ENCODE peak calls at places on chromosomes 6 and 20, in nine cellular contexts. One of them, this sample, is unnamed.

GRCh38 chr6:130602151-130602770 is 224.9 kb upstream of the SMLR1 start:
- DNase-seq in C1 segment of cervical spinal cord: no peak
- DNase-seq in right lobe of liver: no peak
- DNase-seq in mucosa of gallbladder: no peak
- DNase-seq in RWPE1: peak
- DNase-seq in WTC11: no peak
- DNase-seq in HT-29: peak
- DNase-seq in activated naive CD4-positive, alpha-beta T cell treated with anti-CD3 and anti-CD28 coated beads, Interleukin-2, amount 50 U/mL, for 72 hours: no peak
- DNase-seq in NCI-H2029: no peak
- DNase-seq in this sample: no peak

GRCh38 chr6:133312006-133312405 is 70.8 kb downstream of the EYA4 start:
- DNase-seq in WTC11: no peak
- DNase-seq in HT-29: no peak
- DNase-seq in NCI-H2029: no peak
- DNase-seq in mucosa of gallbladder: no peak
- DNase-seq in activated naive CD4-positive, alpha-beta T cell treated with anti-CD3 and anti-CD28 coated beads, Interleukin-2, amount 50 U/mL, for 72 hours: no peak
- DNase-seq in C1 segment of cervical spinal cord: no peak
- DNase-seq in RWPE1: no peak
- DNase-seq in right lobe of liver: no peak
- DNase-seq in this sample: no peak

GRCh38 chr6:15793288-15793687 is 130.5 kb upstream of the DTNBP1 start:
- DNase-seq in right lobe of liver: no peak
- DNase-seq in RWPE1: peak
- DNase-seq in NCI-H2029: no peak
- DNase-seq in C1 segment of cervical spinal cord: no peak
- DNase-seq in HT-29: no peak
- DNase-seq in activated naive CD4-positive, alpha-beta T cell treated with anti-CD3 and anti-CD28 coated beads, Interleukin-2, amount 50 U/mL, for 72 hours: no peak
- DNase-seq in WTC11: no peak
- DNase-seq in mucosa of gallbladder: peak
- DNase-seq in this sample: no peak

GRCh38 chr6:7727150-7727950 is 1.5 kb downstream of the BMP6 start:
- DNase-seq in mucosa of gallbladder: no peak
- DNase-seq in right lobe of liver: no peak
- DNase-seq in NCI-H2029: no peak
- DNase-seq in WTC11: peak
- DNase-seq in C1 segment of cervical spinal cord: no peak
- DNase-seq in HT-29: no peak
- DNase-seq in activated naive CD4-positive, alpha-beta T cell treated with anti-CD3 and anti-CD28 coated beads, Interleukin-2, amount 50 U/mL, for 72 hours: no peak
- DNase-seq in RWPE1: no peak
- DNase-seq in this sample: no peak

GRCh38 chr6:3540980-3541379 is 84.1 kb upstream of the SLC22A23 start:
- DNase-seq in right lobe of liver: no peak
- DNase-seq in NCI-H2029: peak
- DNase-seq in C1 segment of cervical spinal cord: no peak
- DNase-seq in RWPE1: no peak
- DNase-seq in HT-29: no peak
- DNase-seq in mucosa of gallbladder: no peak
- DNase-seq in WTC11: no peak
- DNase-seq in activated naive CD4-positive, alpha-beta T cell treated with anti-CD3 and anti-CD28 coated beads, Interleukin-2, amount 50 U/mL, for 72 hours: no peak
- DNase-seq in this sample: no peak

GRCh38 chr6:42190784-42191183 is 4.0 kb downstream of the GUCA1B start:
- DNase-seq in activated naive CD4-positive, alpha-beta T cell treated with anti-CD3 and anti-CD28 coated beads, Interleukin-2, amount 50 U/mL, for 72 hours: no peak
- DNase-seq in C1 segment of cervical spinal cord: no peak
- DNase-seq in RWPE1: no peak
- DNase-seq in HT-29: no peak
- DNase-seq in mucosa of gallbladder: no peak
- DNase-seq in right lobe of liver: no peak
- DNase-seq in WTC11: no peak
- DNase-seq in NCI-H2029: no peak
- DNase-seq in this sample: no peak

GRCh38 chr20:49937023-49937929 is 1.1 kb downstream of the RNF114 start:
- DNase-seq in RWPE1: peak
- DNase-seq in WTC11: no peak
- DNase-seq in right lobe of liver: no peak
- DNase-seq in C1 segment of cervical spinal cord: no peak
- DNase-seq in mucosa of gallbladder: no peak
- DNase-seq in NCI-H2029: no peak
- DNase-seq in HT-29: peak
- DNase-seq in activated naive CD4-positive, alpha-beta T cell treated with anti-CD3 and anti-CD28 coated beads, Interleukin-2, amount 50 U/mL, for 72 hours: no peak
- DNase-seq in this sample: no peak

GRCh38 chr6:27650620-27651370 is 177.9 kb upstream of the ZNF184 start:
- DNase-seq in right lobe of liver: no peak
- DNase-seq in RWPE1: no peak
- DNase-seq in C1 segment of cervical spinal cord: no peak
- DNase-seq in HT-29: peak
- DNase-seq in WTC11: peak
- DNase-seq in mucosa of gallbladder: no peak
- DNase-seq in activated naive CD4-positive, alpha-beta T cell treated with anti-CD3 and anti-CD28 coated beads, Interleukin-2, amount 50 U/mL, for 72 hours: no peak
- DNase-seq in NCI-H2029: no peak
- DNase-seq in this sample: no peak

GRCh38 chr6:83514877-83515466 is 2.6 kb downstream of the PRSS35 start:
- DNase-seq in RWPE1: peak
- DNase-seq in mucosa of gallbladder: peak
- DNase-seq in right lobe of liver: no peak
- DNase-seq in HT-29: peak
- DNase-seq in WTC11: peak
- DNase-seq in activated naive CD4-positive, alpha-beta T cell treated with anti-CD3 and anti-CD28 coated beads, Interleukin-2, amount 50 U/mL, for 72 hours: no peak
- DNase-seq in NCI-H2029: peak
- DNase-seq in C1 segment of cervical spinal cord: no peak
- DNase-seq in this sample: no peak

GRCh38 chr20:6819599-6819998 is 52.1 kb downstream of the BMP2 start:
- DNase-seq in RWPE1: peak
- DNase-seq in NCI-H2029: no peak
- DNase-seq in HT-29: peak
- DNase-seq in C1 segment of cervical spinal cord: no peak
- DNase-seq in right lobe of liver: no peak
- DNase-seq in activated naive CD4-positive, alpha-beta T cell treated with anti-CD3 and anti-CD28 coated beads, Interleukin-2, amount 50 U/mL, for 72 hours: no peak
- DNase-seq in mucosa of gallbladder: peak
- DNase-seq in WTC11: no peak
- DNase-seq in this sample: no peak

GRCh38 chr6:35911871-35912653 is 8.8 kb downstream of the SRPK1 start:
- DNase-seq in C1 segment of cervical spinal cord: no peak
- DNase-seq in activated naive CD4-positive, alpha-beta T cell treated with anti-CD3 and anti-CD28 coated beads, Interleukin-2, amount 50 U/mL, for 72 hours: no peak
- DNase-seq in NCI-H2029: no peak
- DNase-seq in right lobe of liver: no peak
- DNase-seq in HT-29: no peak
- DNase-seq in RWPE1: no peak
- DNase-seq in mucosa of gallbladder: no peak
- DNase-seq in WTC11: no peak
- DNase-seq in this sample: no peak

GRCh38 chr20:5220334-5221077 is 93.7 kb downstream of the CDS2 start:
- DNase-seq in activated naive CD4-positive, alpha-beta T cell treated with anti-CD3 and anti-CD28 coated beads, Interleukin-2, amount 50 U/mL, for 72 hours: no peak
- DNase-seq in right lobe of liver: no peak
- DNase-seq in C1 segment of cervical spinal cord: no peak
- DNase-seq in HT-29: no peak
- DNase-seq in NCI-H2029: no peak
- DNase-seq in WTC11: no peak
- DNase-seq in mucosa of gallbladder: no peak
- DNase-seq in RWPE1: no peak
- DNase-seq in this sample: no peak

GRCh38 chr20:25259788-25260254 is 11.9 kb downstream of the PYGB start:
- DNase-seq in NCI-H2029: no peak
- DNase-seq in right lobe of liver: no peak
- DNase-seq in RWPE1: no peak
- DNase-seq in mucosa of gallbladder: no peak
- DNase-seq in C1 segment of cervical spinal cord: no peak
- DNase-seq in HT-29: no peak
- DNase-seq in activated naive CD4-positive, alpha-beta T cell treated with anti-CD3 and anti-CD28 coated beads, Interleukin-2, amount 50 U/mL, for 72 hours: peak
- DNase-seq in WTC11: no peak
- DNase-seq in this sample: no peak

GRCh38 chr6:103995571-103995970 is 864.1 kb downstream of the HACE1 start:
- DNase-seq in activated naive CD4-positive, alpha-beta T cell treated with anti-CD3 and anti-CD28 coated beads, Interleukin-2, amount 50 U/mL, for 72 hours: no peak
- DNase-seq in NCI-H2029: no peak
- DNase-seq in C1 segment of cervical spinal cord: no peak
- DNase-seq in HT-29: no peak
- DNase-seq in mucosa of gallbladder: no peak
- DNase-seq in WTC11: no peak
- DNase-seq in right lobe of liver: no peak
- DNase-seq in RWPE1: no peak
- DNase-seq in this sample: no peak

GRCh38 chr6:34241351-34242215 is 4.9 kb downstream of the HMGA1 start:
- DNase-seq in mucosa of gallbladder: no peak
- DNase-seq in right lobe of liver: peak
- DNase-seq in NCI-H2029: no peak
- DNase-seq in WTC11: no peak
- DNase-seq in RWPE1: no peak
- DNase-seq in activated naive CD4-positive, alpha-beta T cell treated with anti-CD3 and anti-CD28 coated beads, Interleukin-2, amount 50 U/mL, for 72 hours: no peak
- DNase-seq in HT-29: no peak
- DNase-seq in C1 segment of cervical spinal cord: no peak
- DNase-seq in this sample: no peak

GRCh38 chr6:74879970-74880369 is 325.9 kb downstream of the COL12A1 start:
- DNase-seq in WTC11: no peak
- DNase-seq in NCI-H2029: no peak
- DNase-seq in HT-29: no peak
- DNase-seq in RWPE1: no peak
- DNase-seq in right lobe of liver: no peak
- DNase-seq in mucosa of gallbladder: no peak
- DNase-seq in activated naive CD4-positive, alpha-beta T cell treated with anti-CD3 and anti-CD28 coated beads, Interleukin-2, amount 50 U/mL, for 72 hours: no peak
- DNase-seq in C1 segment of cervical spinal cord: no peak
- DNase-seq in this sample: no peak

GRCh38 chr6:109165392-109165964 is 70.2 kb downstream of the CEP57L1 start:
- DNase-seq in NCI-H2029: peak
- DNase-seq in activated naive CD4-positive, alpha-beta T cell treated with anti-CD3 and anti-CD28 coated beads, Interleukin-2, amount 50 U/mL, for 72 hours: no peak
- DNase-seq in WTC11: no peak
- DNase-seq in mucosa of gallbladder: peak
- DNase-seq in right lobe of liver: no peak
- DNase-seq in RWPE1: peak
- DNase-seq in C1 segment of cervical spinal cord: no peak
- DNase-seq in HT-29: peak
- DNase-seq in this sample: no peak

GRCh38 chr6:7261030-7261841 is 51.8 kb downstream of the SSR1 start:
- DNase-seq in HT-29: peak
- DNase-seq in activated naive CD4-positive, alpha-beta T cell treated with anti-CD3 and anti-CD28 coated beads, Interleukin-2, amount 50 U/mL, for 72 hours: peak
- DNase-seq in RWPE1: peak
- DNase-seq in NCI-H2029: peak
- DNase-seq in mucosa of gallbladder: peak
- DNase-seq in C1 segment of cervical spinal cord: peak
- DNase-seq in WTC11: peak
- DNase-seq in right lobe of liver: peak
- DNase-seq in this sample: peak

GRCh38 chr6:52183131-52183530 is 3.0 kb upstream of the IL17A start:
- DNase-seq in C1 segment of cervical spinal cord: no peak
- DNase-seq in WTC11: no peak
- DNase-seq in right lobe of liver: no peak
- DNase-seq in activated naive CD4-positive, alpha-beta T cell treated with anti-CD3 and anti-CD28 coated beads, Interleukin-2, amount 50 U/mL, for 72 hours: no peak
- DNase-seq in mucosa of gallbladder: no peak
- DNase-seq in RWPE1: no peak
- DNase-seq in HT-29: no peak
- DNase-seq in NCI-H2029: peak
- DNase-seq in this sample: no peak

GRCh38 chr6:119830069-119830468 is 480.5 kb upstream of the MAN1A1 start:
- DNase-seq in activated naive CD4-positive, alpha-beta T cell treated with anti-CD3 and anti-CD28 coated beads, Interleukin-2, amount 50 U/mL, for 72 hours: no peak
- DNase-seq in C1 segment of cervical spinal cord: no peak
- DNase-seq in HT-29: no peak
- DNase-seq in RWPE1: no peak
- DNase-seq in right lobe of liver: no peak
- DNase-seq in WTC11: no peak
- DNase-seq in NCI-H2029: no peak
- DNase-seq in mucosa of gallbladder: no peak
- DNase-seq in this sample: no peak

GRCh38 chr6:12605888-12606345 is 110.7 kb upstream of the PHACTR1 start:
- DNase-seq in right lobe of liver: peak
- DNase-seq in C1 segment of cervical spinal cord: no peak
- DNase-seq in RWPE1: peak
- DNase-seq in HT-29: peak
- DNase-seq in NCI-H2029: peak
- DNase-seq in WTC11: peak
- DNase-seq in mucosa of gallbladder: peak
- DNase-seq in activated naive CD4-positive, alpha-beta T cell treated with anti-CD3 and anti-CD28 coated beads, Interleukin-2, amount 50 U/mL, for 72 hours: no peak
- DNase-seq in this sample: no peak

GRCh38 chr6:37607949-37608348 is 89.7 kb downstream of the MDGA1 start:
- DNase-seq in NCI-H2029: no peak
- DNase-seq in activated naive CD4-positive, alpha-beta T cell treated with anti-CD3 and anti-CD28 coated beads, Interleukin-2, amount 50 U/mL, for 72 hours: no peak
- DNase-seq in HT-29: no peak
- DNase-seq in right lobe of liver: no peak
- DNase-seq in C1 segment of cervical spinal cord: no peak
- DNase-seq in mucosa of gallbladder: no peak
- DNase-seq in RWPE1: peak
- DNase-seq in WTC11: no peak
- DNase-seq in this sample: no peak

GRCh38 chr6:3406362-3406809 is 50.5 kb downstream of the SLC22A23 start:
- DNase-seq in right lobe of liver: peak
- DNase-seq in NCI-H2029: no peak
- DNase-seq in RWPE1: no peak
- DNase-seq in HT-29: no peak
- DNase-seq in activated naive CD4-positive, alpha-beta T cell treated with anti-CD3 and anti-CD28 coated beads, Interleukin-2, amount 50 U/mL, for 72 hours: no peak
- DNase-seq in C1 segment of cervical spinal cord: no peak
- DNase-seq in WTC11: no peak
- DNase-seq in mucosa of gallbladder: no peak
- DNase-seq in this sample: no peak

GRCh38 chr20:20897922-20898321 is 185.5 kb upstream of the RALGAPA2 start:
- DNase-seq in C1 segment of cervical spinal cord: no peak
- DNase-seq in RWPE1: no peak
- DNase-seq in right lobe of liver: no peak
- DNase-seq in WTC11: peak
- DNase-seq in activated naive CD4-positive, alpha-beta T cell treated with anti-CD3 and anti-CD28 coated beads, Interleukin-2, amount 50 U/mL, for 72 hours: no peak
- DNase-seq in mucosa of gallbladder: no peak
- DNase-seq in HT-29: no peak
- DNase-seq in NCI-H2029: no peak
- DNase-seq in this sample: no peak

GRCh38 chr6:52595000-52595795 is 18.3 kb upstream of the TRAM2 start:
- DNase-seq in WTC11: no peak
- DNase-seq in NCI-H2029: no peak
- DNase-seq in right lobe of liver: no peak
- DNase-seq in activated naive CD4-positive, alpha-beta T cell treated with anti-CD3 and anti-CD28 coated beads, Interleukin-2, amount 50 U/mL, for 72 hours: no peak
- DNase-seq in RWPE1: peak
- DNase-seq in C1 segment of cervical spinal cord: no peak
- DNase-seq in mucosa of gallbladder: no peak
- DNase-seq in HT-29: no peak
- DNase-seq in this sample: no peak

GRCh38 chr6:149004664-149005063 is 257.8 kb downstream of the UST start:
- DNase-seq in mucosa of gallbladder: no peak
- DNase-seq in WTC11: no peak
- DNase-seq in right lobe of liver: no peak
- DNase-seq in C1 segment of cervical spinal cord: no peak
- DNase-seq in HT-29: no peak
- DNase-seq in NCI-H2029: no peak
- DNase-seq in activated naive CD4-positive, alpha-beta T cell treated with anti-CD3 and anti-CD28 coated beads, Interleukin-2, amount 50 U/mL, for 72 hours: no peak
- DNase-seq in RWPE1: no peak
- DNase-seq in this sample: no peak

GRCh38 chr20:36768768-36769430 is 4.7 kb downstream of the DSN1 start:
- DNase-seq in RWPE1: no peak
- DNase-seq in mucosa of gallbladder: no peak
- DNase-seq in right lobe of liver: no peak
- DNase-seq in activated naive CD4-positive, alpha-beta T cell treated with anti-CD3 and anti-CD28 coated beads, Interleukin-2, amount 50 U/mL, for 72 hours: no peak
- DNase-seq in C1 segment of cervical spinal cord: no peak
- DNase-seq in NCI-H2029: no peak
- DNase-seq in HT-29: no peak
- DNase-seq in WTC11: no peak
- DNase-seq in this sample: no peak

GRCh38 chr6:17281100-17281496 is at the start of gene RBM24:
- DNase-seq in activated naive CD4-positive, alpha-beta T cell treated with anti-CD3 and anti-CD28 coated beads, Interleukin-2, amount 50 U/mL, for 72 hours: no peak
- DNase-seq in right lobe of liver: peak
- DNase-seq in mucosa of gallbladder: peak
- DNase-seq in HT-29: no peak
- DNase-seq in RWPE1: peak
- DNase-seq in NCI-H2029: peak
- DNase-seq in C1 segment of cervical spinal cord: no peak
- DNase-seq in WTC11: peak
- DNase-seq in this sample: no peak

GRCh38 chr6:30100585-30101422 is 12.1 kb downstream of the TRIM31 start:
- DNase-seq in HT-29: peak
- DNase-seq in mucosa of gallbladder: peak
- DNase-seq in right lobe of liver: peak
- DNase-seq in RWPE1: peak
- DNase-seq in C1 segment of cervical spinal cord: no peak
- DNase-seq in NCI-H2029: no peak
- DNase-seq in activated naive CD4-positive, alpha-beta T cell treated with anti-CD3 and anti-CD28 coated beads, Interleukin-2, amount 50 U/mL, for 72 hours: no peak
- DNase-seq in WTC11: peak
- DNase-seq in this sample: no peak

GRCh38 chr20:34562643-34563042 is 4.1 kb downstream of the MAP1LC3A start:
- DNase-seq in WTC11: peak
- DNase-seq in HT-29: peak
- DNase-seq in C1 segment of cervical spinal cord: no peak
- DNase-seq in right lobe of liver: no peak
- DNase-seq in RWPE1: no peak
- DNase-seq in NCI-H2029: no peak
- DNase-seq in activated naive CD4-positive, alpha-beta T cell treated with anti-CD3 and anti-CD28 coated beads, Interleukin-2, amount 50 U/mL, for 72 hours: no peak
- DNase-seq in mucosa of gallbladder: no peak
- DNase-seq in this sample: peak

GRCh38 chr6:107716688-107717089 is 107.4 kb downstream of the SCML4 start:
- DNase-seq in activated naive CD4-positive, alpha-beta T cell treated with anti-CD3 and anti-CD28 coated beads, Interleukin-2, amount 50 U/mL, for 72 hours: peak
- DNase-seq in mucosa of gallbladder: peak
- DNase-seq in HT-29: peak
- DNase-seq in right lobe of liver: no peak
- DNase-seq in NCI-H2029: no peak
- DNase-seq in RWPE1: no peak
- DNase-seq in WTC11: no peak
- DNase-seq in C1 segment of cervical spinal cord: no peak
- DNase-seq in this sample: no peak

This sample was measured in amygdala.